ENCODE peak calls at places on chromosomes 7 and 10, in seven cellular contexts. One of them, this sample, is unnamed.

GRCh38 chr10:33967721-33968120 is 633.3 kb upstream of the NRP1 start:
- DNase-seq in right cardiac atrium: no peak
- DNase-seq in cortex of kidney: no peak
- DNase-seq in HFFc6: no peak
- DNase-seq in aorta: no peak
- DNase-seq in foreskin keratinocyte: no peak
- DNase-seq in ELR: no peak
- DNase-seq in this sample: no peak

GRCh38 chr7:140509789-140510188 is 30.5 kb upstream of the MKRN1 start:
- DNase-seq in right cardiac atrium: no peak
- DNase-seq in cortex of kidney: no peak
- DNase-seq in HFFc6: no peak
- DNase-seq in aorta: no peak
- DNase-seq in foreskin keratinocyte: no peak
- DNase-seq in ELR: no peak
- DNase-seq in this sample: no peak

GRCh38 chr7:104980969-104981670 is 32.9 kb upstream of the KMT2E start:
- DNase-seq in right cardiac atrium: no peak
- DNase-seq in cortex of kidney: no peak
- DNase-seq in HFFc6: peak
- DNase-seq in aorta: no peak
- DNase-seq in foreskin keratinocyte: peak
- DNase-seq in ELR: peak
- DNase-seq in this sample: peak

GRCh38 chr7:96188623-96188991 is 133.3 kb downstream of the SLC25A13 start:
- DNase-seq in right cardiac atrium: no peak
- DNase-seq in cortex of kidney: no peak
- DNase-seq in HFFc6: no peak
- DNase-seq in aorta: no peak
- DNase-seq in foreskin keratinocyte: no peak
- DNase-seq in ELR: no peak
- DNase-seq in this sample: no peak

GRCh38 chr10:24703700-24704099 is 20.0 kb downstream of the ARHGAP21 start:
- DNase-seq in right cardiac atrium: no peak
- DNase-seq in cortex of kidney: no peak
- DNase-seq in HFFc6: peak
- DNase-seq in aorta: no peak
- DNase-seq in foreskin keratinocyte: no peak
- DNase-seq in ELR: peak
- DNase-seq in this sample: no peak

GRCh38 chr7:101179117-101179779 is 845 bp downstream of the NAT16 start:
- DNase-seq in right cardiac atrium: no peak
- DNase-seq in cortex of kidney: no peak
- DNase-seq in HFFc6: no peak
- DNase-seq in aorta: no peak
- DNase-seq in foreskin keratinocyte: no peak
- DNase-seq in ELR: no peak
- DNase-seq in this sample: no peak

GRCh38 chr7:93813514-93813913 is 77.0 kb downstream of the TFPI2 start:
- DNase-seq in right cardiac atrium: no peak
- DNase-seq in cortex of kidney: no peak
- DNase-seq in HFFc6: no peak
- DNase-seq in aorta: no peak
- DNase-seq in foreskin keratinocyte: no peak
- DNase-seq in ELR: no peak
- DNase-seq in this sample: no peak

GRCh38 chr7:1554332-1555045 is 1.5 kb downstream of the TMEM184A start:
- DNase-seq in right cardiac atrium: no peak
- DNase-seq in cortex of kidney: no peak
- DNase-seq in HFFc6: no peak
- DNase-seq in aorta: no peak
- DNase-seq in foreskin keratinocyte: no peak
- DNase-seq in ELR: no peak
- DNase-seq in this sample: no peak

GRCh38 chr10:116126239-116126638 is 146.8 kb downstream of the GFRA1 start:
- DNase-seq in right cardiac atrium: no peak
- DNase-seq in cortex of kidney: no peak
- DNase-seq in HFFc6: no peak
- DNase-seq in aorta: no peak
- DNase-seq in foreskin keratinocyte: no peak
- DNase-seq in ELR: no peak
- DNase-seq in this sample: no peak

GRCh38 chr10:116771101-116771705 is 28.8 kb upstream of the HSPA12A start:
- DNase-seq in right cardiac atrium: peak
- DNase-seq in cortex of kidney: no peak
- DNase-seq in HFFc6: peak
- DNase-seq in aorta: peak
- DNase-seq in foreskin keratinocyte: peak
- DNase-seq in ELR: peak
- DNase-seq in this sample: peak

GRCh38 chr7:36639826-36640225 is 84.5 kb downstream of the AOAH start:
- DNase-seq in right cardiac atrium: no peak
- DNase-seq in cortex of kidney: no peak
- DNase-seq in HFFc6: no peak
- DNase-seq in aorta: no peak
- DNase-seq in foreskin keratinocyte: no peak
- DNase-seq in ELR: no peak
- DNase-seq in this sample: no peak

GRCh38 chr7:128939075-128939860 is 1.5 kb downstream of the IRF5 start:
- DNase-seq in right cardiac atrium: no peak
- DNase-seq in cortex of kidney: no peak
- DNase-seq in HFFc6: no peak
- DNase-seq in aorta: no peak
- DNase-seq in foreskin keratinocyte: no peak
- DNase-seq in ELR: no peak
- DNase-seq in this sample: no peak

GRCh38 chr10:69733791-69734261 is 67.9 kb upstream of the COL13A1 start:
- DNase-seq in right cardiac atrium: peak
- DNase-seq in cortex of kidney: no peak
- DNase-seq in HFFc6: peak
- DNase-seq in aorta: peak
- DNase-seq in foreskin keratinocyte: peak
- DNase-seq in ELR: peak
- DNase-seq in this sample: no peak

GRCh38 chr7:90766814-90767564 is 170.9 kb downstream of the CDK14 start:
- DNase-seq in right cardiac atrium: peak
- DNase-seq in cortex of kidney: no peak
- DNase-seq in HFFc6: peak
- DNase-seq in aorta: peak
- DNase-seq in foreskin keratinocyte: peak
- DNase-seq in ELR: peak
- DNase-seq in this sample: no peak

GRCh38 chr10:91103384-91104184 is 116.9 kb upstream of the PCGF5 start:
- DNase-seq in right cardiac atrium: no peak
- DNase-seq in cortex of kidney: no peak
- DNase-seq in HFFc6: no peak
- DNase-seq in aorta: no peak
- DNase-seq in foreskin keratinocyte: no peak
- DNase-seq in ELR: no peak
- DNase-seq in this sample: no peak

GRCh38 chr10:31867646-31868045 is 61.0 kb downstream of the ARHGAP12 start:
- DNase-seq in right cardiac atrium: no peak
- DNase-seq in cortex of kidney: no peak
- DNase-seq in HFFc6: peak
- DNase-seq in aorta: no peak
- DNase-seq in foreskin keratinocyte: peak
- DNase-seq in ELR: peak
- DNase-seq in this sample: no peak

GRCh38 chr10:63885159-63885558 is 364.0 kb downstream of the REEP3 start:
- DNase-seq in right cardiac atrium: no peak
- DNase-seq in cortex of kidney: no peak
- DNase-seq in HFFc6: no peak
- DNase-seq in aorta: no peak
- DNase-seq in foreskin keratinocyte: peak
- DNase-seq in ELR: no peak
- DNase-seq in this sample: no peak